ENCODE peak calls at places on chromosomes 6 and 20, in five cellular contexts. V, F, T, J and C are unnamed samples.

GRCh38 chr6:146915671-146916127 is 288.5 kb upstream of the STXBP5 start:
- DNase-seq in V (no peak), F (no peak), T (no peak), J (no peak), C (no peak)

GRCh38 chr20:46070215-46070910 is 19.4 kb downstream of the NCOA5 start:
- DNase-seq in V (no peak), F (no peak), T (no peak), J (no peak), C (no peak)

GRCh38 chr6:35919085-35919826 is 1.6 kb downstream of the SRPK1 start:
- DNase-seq in V (no peak), F (no peak), T (no peak), J (no peak), C (no peak)

GRCh38 chr6:140041056-140041455 is 666.6 kb upstream of the CITED2 start:
- DNase-seq in V (no peak), F (no peak), T (no peak), J (no peak), C (no peak)

GRCh38 chr6:117276778-117277177 is 11.4 kb downstream of the VGLL2 start:
- DNase-seq in V (no peak), F (no peak), T (no peak), J (no peak), C (no peak)

GRCh38 chr20:10929023-10929422 is 255.2 kb upstream of the JAG1 start:
- DNase-seq in V (no peak), F (no peak), T (no peak), J (no peak), C (no peak)

GRCh38 chr6:92201618-92202017 is 1217.7 kb downstream of the EPHA7 start:
- DNase-seq in V (no peak), F (no peak), T (no peak), J (no peak), C (no peak)

GRCh38 chr6:145015739-145016558 is 719.4 kb downstream of the EPM2A start:
- DNase-seq in V (no peak), F (no peak), T (no peak), J (peak), C (no peak)

GRCh38 chr6:136347847-136348246 is 58.2 kb upstream of the BCLAF1 start:
- DNase-seq in V (no peak), F (no peak), T (no peak), J (no peak), C (no peak)

GRCh38 chr20:31833130-31833930 is 12.1 kb downstream of the FOXS1 start:
- DNase-seq in V (peak), F (peak), T (no peak), J (no peak), C (peak)

GRCh38 chr6:142374090-142374783 is 72.4 kb downstream of the ADGRG6 start:
- DNase-seq in V (no peak), F (no peak), T (no peak), J (no peak), C (no peak)

GRCh38 chr6:154302111-154302752 is 54.4 kb downstream of the IPCEF1 start:
- DNase-seq in V (no peak), F (no peak), T (no peak), J (no peak), C (peak)

GRCh38 chr6:117911660-117912059 is 4.6 kb downstream of the SLC35F1 start:
- DNase-seq in V (no peak), F (no peak), T (no peak), J (no peak), C (no peak)

GRCh38 chr20:41150664-41151063 is 13.3 kb downstream of the PLCG1 start:
- DNase-seq in V (no peak), F (no peak), T (no peak), J (no peak), C (no peak)

GRCh38 chr6:145848555-145848954 is 34.0 kb upstream of the FBXO30 start:
- DNase-seq in V (peak), F (no peak), T (no peak), J (no peak), C (no peak)

GRCh38 chr20:45229264-45230056 is 8.3 kb downstream of the SEMG2 start:
- DNase-seq in V (peak), F (peak), T (no peak), J (no peak), C (peak)

GRCh38 chr6:81787313-81788068 is 35.0 kb upstream of the TENT5A start:
- DNase-seq in V (no peak), F (no peak), T (no peak), J (no peak), C (no peak)

GRCh38 chr6:104597541-104598050 is 262.1 kb downstream of the HACE1 start:
- DNase-seq in V (no peak), F (no peak), T (no peak), J (no peak), C (no peak)

GRCh38 chr20:34316191-34316814 is 13.1 kb upstream of the AHCY start:
- DNase-seq in V (no peak), F (no peak), T (no peak), J (no peak), C (no peak)

GRCh38 chr6:6315660-6316059 is 4.8 kb downstream of the F13A1 start:
- DNase-seq in V (peak), F (peak), T (no peak), J (peak), C (peak)

GRCh38 chr20:46694484-46694883 is 5.2 kb upstream of the TP53RK start:
- DNase-seq in V (no peak), F (no peak), T (peak), J (no peak), C (no peak)

GRCh38 chr20:38930242-38930569 is 4.0 kb downstream of the FAM83D start:
- DNase-seq in V (no peak), F (no peak), T (no peak), J (no peak), C (no peak)

GRCh38 chr20:46642265-46642942 is 8.9 kb downstream of the SLC13A3 start:
- DNase-seq in V (no peak), F (no peak), T (no peak), J (no peak), C (no peak)

GRCh38 chr6:165308926-165309731 is at the start of gene C6orf118:
- DNase-seq in V (peak), F (no peak), T (peak), J (no peak), C (no peak)

GRCh38 chr6:13397359-13398080 is 69.2 kb upstream of the TBC1D7 start:
- DNase-seq in V (no peak), F (no peak), T (no peak), J (no peak), C (peak)

GRCh38 chr20:3000852-3001523 is 42.4 kb upstream of the GNRH2 start:
- DNase-seq in V (peak), F (no peak), T (no peak), J (no peak), C (no peak)

GRCh38 chr6:117477988-117478852 is 4.3 kb upstream of the DCBLD1 start:
- DNase-seq in V (no peak), F (no peak), T (no peak), J (no peak), C (peak)

GRCh38 chr6:14108571-14109410 is 8.8 kb upstream of the CD83 start:
- DNase-seq in V (no peak), F (peak), T (no peak), J (no peak), C (peak)

GRCh38 chr6:124132256-124132655 is 328.6 kb downstream of the NKAIN2 start:
- DNase-seq in V (no peak), F (no peak), T (no peak), J (no peak), C (no peak)

GRCh38 chr20:2986466-2986865 is 57.0 kb upstream of the GNRH2 start:
- DNase-seq in V (no peak), F (no peak), T (no peak), J (no peak), C (no peak)

DNA sequence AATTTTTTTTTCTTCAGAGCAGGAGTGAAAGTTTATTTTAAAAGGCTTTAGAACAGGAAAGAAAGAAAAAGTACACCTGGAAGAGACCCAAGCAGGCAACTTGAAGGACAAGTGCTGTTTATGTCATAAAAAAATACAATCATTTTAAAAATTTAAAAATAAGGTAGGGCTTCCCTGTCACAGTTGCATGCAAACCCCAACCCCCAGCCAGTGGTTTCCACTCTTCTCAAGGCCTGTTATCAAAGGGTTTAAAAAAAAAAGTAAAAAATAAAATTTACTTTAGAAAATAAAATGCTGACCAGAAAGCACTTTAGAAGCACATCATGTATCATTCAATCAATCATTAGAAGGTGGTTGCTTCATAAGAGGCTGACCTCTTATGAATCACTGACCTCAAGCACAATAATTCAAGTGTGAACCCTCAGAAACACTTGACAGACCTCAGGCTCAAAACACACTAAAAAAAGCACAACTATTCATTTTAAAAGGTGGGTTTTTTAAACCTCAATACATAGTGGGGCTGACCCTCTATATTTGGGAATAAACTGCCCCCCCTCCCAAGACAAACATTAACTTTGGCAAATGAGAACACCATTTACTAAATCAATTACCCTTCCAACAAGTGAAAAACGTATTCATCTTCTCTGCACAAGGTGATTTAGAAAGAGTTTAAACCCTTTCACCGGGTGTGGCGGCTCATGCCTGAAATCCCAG is 15.6 kb downstream of the ILRUN start:
- DNase-seq in V (no peak), F (no peak), T (no peak), J (no peak), C (no peak)
- TF ChIP-seq POLR2AphosphoS5 in V (no peak), F (no peak), T (no peak), J (no peak), C (peak)

GRCh38 chr6:134039116-134039515 is 13.3 kb downstream of the SLC2A12 start:
- DNase-seq in V (no peak), F (no peak), T (no peak), J (no peak), C (no peak)

GRCh38 chr6:134035823-134036296 is 16.6 kb downstream of the SLC2A12 start:
- DNase-seq in V (no peak), F (peak), T (no peak), J (peak), C (peak)

GRCh38 chr6:134031696-134032255 is 20.6 kb downstream of the SLC2A12 start:
- DNase-seq in V (no peak), F (no peak), T (no peak), J (no peak), C (no peak)

GRCh38 chr6:134034478-134034877 is 17.9 kb downstream of the SLC2A12 start:
- DNase-seq in V (no peak), F (no peak), T (no peak), J (no peak), C (no peak)

GRCh38 chr6:134034951-134035822 is 17.2 kb downstream of the SLC2A12 start:
- DNase-seq in V (no peak), F (no peak), T (no peak), J (no peak), C (no peak)
- H3K27ac ChIP-seq in V (no peak), F (peak), T (peak), J (peak), C (peak)

DNA sequence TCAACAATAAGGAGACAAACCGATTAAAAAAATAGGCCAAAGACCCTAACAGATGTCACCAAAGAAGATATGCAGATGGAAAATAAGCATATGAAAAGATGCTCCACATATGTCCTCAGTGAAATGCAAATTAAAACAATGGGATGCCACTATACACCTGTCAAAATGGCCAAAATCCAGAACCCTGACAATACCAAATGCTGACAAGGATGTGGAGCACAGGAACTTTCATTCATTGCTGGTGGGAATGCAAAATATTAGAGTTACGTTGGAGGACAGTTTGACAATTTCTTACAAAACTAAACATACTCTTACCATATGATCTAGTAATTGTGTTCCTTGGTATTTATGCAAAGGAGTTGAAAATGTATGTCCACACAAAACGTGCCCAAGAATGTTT is 1.8 kb upstream of the ZNF184 start:
- DNase-seq in V (no peak), F (no peak), T (no peak), J (no peak), C (no peak)
- H3K4me3 ChIP-seq in V (no peak), F (no peak), T (no peak), J (no peak), C (no peak)

GRCh38 chr6:24405262-24405661 is 2.5 kb downstream of the MRS2 start:
- DNase-seq in V (no peak), F (no peak), T (no peak), J (no peak), C (no peak)

GRCh38 chr6:24397631-24398030 is 5.1 kb upstream of the MRS2 start:
- DNase-seq in V (no peak), F (no peak), T (no peak), J (no peak), C (no peak)

GRCh38 chr6:24402697-24403500 is at the start of gene MRS2:
- DNase-seq in V (peak), F (peak), T (peak), J (no peak), C (peak)

GRCh38 chr6:24403501-24403824 is 727 bp downstream of the MRS2 start:
- DNase-seq in V (no peak), F (no peak), T (no peak), J (no peak), C (no peak)

GRCh38 chr6:24401458-24401857 is 1.3 kb upstream of the MRS2 start:
- DNase-seq in V (no peak), F (no peak), T (no peak), J (no peak), C (no peak)
- TF ChIP-seq POLR2AphosphoS5 in V (no peak), F (no peak), T (no peak), J (no peak), C (no peak)

DNA sequence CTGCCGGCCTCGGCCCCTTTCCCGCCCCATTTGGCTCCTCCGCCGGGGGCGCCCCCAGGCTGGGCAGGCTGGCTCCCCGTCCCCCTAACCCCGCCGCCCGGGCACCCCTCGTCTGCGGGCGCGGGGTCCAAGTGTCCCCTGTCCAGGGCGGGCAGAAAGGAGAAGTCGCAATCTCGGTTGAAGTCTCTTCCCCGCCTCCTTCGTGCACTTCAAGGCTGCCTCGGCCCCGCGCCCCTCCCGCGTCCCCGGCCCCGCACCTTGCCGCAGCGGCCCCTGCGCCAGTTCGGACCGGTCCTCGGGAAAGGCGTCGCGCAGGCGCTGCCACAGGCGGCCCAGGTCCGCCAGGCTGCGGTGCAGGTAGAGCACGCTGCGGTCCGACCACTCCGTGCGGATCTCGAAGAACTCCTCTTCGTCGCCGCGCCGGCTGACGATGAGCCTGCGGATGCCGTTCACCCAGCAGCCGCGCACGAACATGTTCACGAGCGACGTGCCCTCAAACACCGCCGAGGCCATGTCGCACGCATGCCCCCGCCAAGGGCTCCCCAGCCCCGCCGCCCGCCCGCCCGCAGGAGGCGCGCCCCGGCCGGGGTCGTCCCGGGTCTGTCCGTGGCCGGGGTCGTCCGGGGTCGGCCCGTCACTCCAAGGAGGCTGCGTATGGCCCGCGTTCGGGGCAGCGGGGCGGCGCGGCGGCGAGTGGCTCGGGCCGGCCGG is at the start of gene PXDC1:
- DNase-seq in V (no peak), F (no peak), T (no peak), J (no peak), C (no peak)
- H3K27ac ChIP-seq in V (peak), F (peak), T (peak), J (peak), C (peak)

DNA sequence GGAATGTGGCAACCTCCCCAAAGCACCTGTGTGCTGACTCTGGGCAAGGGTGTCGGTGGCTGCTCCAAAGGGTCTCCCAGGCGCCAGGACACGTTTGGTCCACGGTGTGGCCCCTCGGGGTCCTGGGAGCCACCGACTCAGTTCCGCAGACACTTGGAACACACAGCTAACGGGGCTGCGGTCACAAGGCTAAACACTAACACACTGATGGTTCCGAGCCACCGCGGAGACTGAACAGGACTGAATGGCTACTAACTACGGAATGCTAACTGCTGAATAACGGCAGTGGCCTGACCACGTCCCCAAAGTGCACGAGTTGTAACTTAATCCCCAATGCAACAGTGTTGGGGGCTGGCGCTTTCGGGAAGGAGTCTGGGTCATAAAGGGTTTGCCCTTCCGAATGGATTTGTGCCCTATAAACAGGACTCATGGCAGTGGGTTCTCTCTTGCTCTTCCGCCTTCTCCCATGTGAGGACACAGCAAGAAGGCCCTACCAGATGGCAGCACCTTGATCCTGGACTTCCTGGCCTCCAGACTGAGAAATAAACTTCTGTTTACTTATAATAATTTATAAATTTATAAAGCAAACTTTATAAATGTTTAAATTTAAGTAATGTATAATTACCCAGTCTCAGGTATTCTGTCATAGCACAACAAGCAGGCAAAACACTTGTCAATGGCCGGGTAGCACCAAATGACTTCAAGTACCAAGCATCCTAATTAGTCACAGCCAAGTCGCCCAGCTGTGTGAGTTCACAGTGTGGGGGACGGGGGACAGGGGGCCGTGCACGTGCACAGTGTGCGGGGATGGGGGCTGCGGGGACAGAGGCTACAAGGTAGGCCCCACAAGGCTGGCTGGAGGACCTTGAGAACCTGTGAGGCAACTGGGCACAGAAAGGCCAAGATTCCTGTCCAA is 2.3 kb upstream of the EEF1A2 start:
- DNase-seq in V (no peak), F (no peak), T (no peak), J (no peak), C (no peak)
- H3K4me3 ChIP-seq in V (no peak), F (no peak), T (no peak), J (no peak), C (no peak)

DNA sequence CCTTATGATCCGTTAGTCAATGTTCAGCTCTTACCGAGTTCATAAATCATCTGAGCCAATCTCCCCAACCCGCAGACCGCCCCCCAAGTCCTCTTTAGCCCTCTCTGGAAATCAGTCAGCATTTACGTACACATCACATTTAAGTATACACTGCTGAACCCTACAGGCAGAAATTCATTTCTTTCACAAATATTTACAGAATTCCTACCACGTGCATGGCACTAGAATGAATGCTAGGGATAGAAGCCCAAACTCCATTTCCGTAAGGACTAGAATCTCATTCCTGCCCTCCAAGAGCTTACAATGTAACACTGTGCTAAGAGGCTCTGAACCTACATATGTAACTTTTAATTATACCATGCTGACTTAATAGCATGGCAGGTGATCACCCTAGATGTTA is 1.8 kb downstream of the OSER1 start:
- DNase-seq in V (no peak), F (no peak), T (no peak), J (no peak), C (no peak)
- TF ChIP-seq POLR2AphosphoS5 in V (no peak), F (no peak), T (no peak), J (no peak), C (no peak)